ENCODE peak calls at places on chromosomes 1 and 21, in seven cellular contexts. One of them, this sample, is unnamed.
A peak's percentile ranks its signal among the peaks of the same experiment; 100 is the strongest.

GRCh38 chr1:156480411-156481192 is 20.0 kb downstream of the MEF2D start:
- DNase-seq in SK-N-SH: peak; percentile 84
- DNase-seq in HCT116: no peak
- DNase-seq in K562: peak; percentile 76
- DNase-seq in HepG2: no peak
- DNase-seq in H1: peak; percentile 88
- DNase-seq in GM12878: no peak
- DNase-seq in this sample: no peak

GRCh38 chr1:10866314-10867091 is 70.1 kb upstream of the CASZ1 start:
- DNase-seq in SK-N-SH: no peak
- DNase-seq in HCT116: no peak
- DNase-seq in K562: peak; percentile 55
- DNase-seq in HepG2: peak; percentile 18
- DNase-seq in H1: peak; percentile 74
- DNase-seq in GM12878: no peak
- DNase-seq in this sample: no peak

GRCh38 chr21:45826733-45827692 is 154.6 kb upstream of the COL6A1 start:
- DNase-seq in SK-N-SH: no peak
- DNase-seq in HCT116: no peak
- DNase-seq in K562: no peak
- DNase-seq in HepG2: no peak
- DNase-seq in H1: no peak
- DNase-seq in GM12878: no peak
- DNase-seq in this sample: no peak

GRCh38 chr21:42611852-42612251 is 41.6 kb upstream of the PDE9A start:
- DNase-seq in SK-N-SH: no peak
- DNase-seq in HCT116: no peak
- DNase-seq in K562: no peak
- DNase-seq in HepG2: no peak
- DNase-seq in H1: no peak
- DNase-seq in GM12878: no peak
- DNase-seq in this sample: no peak

GRCh38 chr1:175978926-175979325 is 228.2 kb downstream of the COP1 start:
- DNase-seq in SK-N-SH: no peak
- DNase-seq in HCT116: no peak
- DNase-seq in K562: no peak
- DNase-seq in HepG2: no peak
- DNase-seq in H1: no peak
- DNase-seq in GM12878: no peak
- DNase-seq in this sample: no peak

GRCh38 chr1:71667224-71667623 is 586.4 kb upstream of the ZRANB2 start:
- DNase-seq in SK-N-SH: no peak
- DNase-seq in HCT116: no peak
- DNase-seq in K562: no peak
- DNase-seq in HepG2: no peak
- DNase-seq in H1: no peak
- DNase-seq in GM12878: no peak
- DNase-seq in this sample: no peak

GRCh38 chr1:161727343-161727924 is 6.1 kb downstream of the FCRLB start:
- DNase-seq in SK-N-SH: no peak
- DNase-seq in HCT116: no peak
- DNase-seq in K562: peak; percentile 52
- DNase-seq in HepG2: no peak
- DNase-seq in H1: no peak
- DNase-seq in GM12878: no peak
- DNase-seq in this sample: no peak

GRCh38 chr1:2908081-2908480 is 106.6 kb upstream of the TTC34 start:
- DNase-seq in SK-N-SH: no peak
- DNase-seq in HCT116: no peak
- DNase-seq in K562: no peak
- DNase-seq in HepG2: no peak
- DNase-seq in H1: no peak
- DNase-seq in GM12878: no peak
- DNase-seq in this sample: no peak

GRCh38 chr1:226325178-226325577 is 16.2 kb upstream of the LIN9 start:
- DNase-seq in SK-N-SH: no peak
- DNase-seq in HCT116: no peak
- DNase-seq in K562: no peak
- DNase-seq in HepG2: no peak
- DNase-seq in H1: no peak
- DNase-seq in GM12878: no peak
- DNase-seq in this sample: no peak

GRCh38 chr1:72282690-72283203 is 408 bp upstream of the NEGR1 start:
- DNase-seq in SK-N-SH: peak; percentile 79
- DNase-seq in HCT116: no peak
- DNase-seq in K562: peak; percentile 12
- DNase-seq in HepG2: peak; percentile 25
- DNase-seq in H1: peak; percentile 76
- DNase-seq in GM12878: no peak
- DNase-seq in this sample: peak; percentile 86

GRCh38 chr1:75099581-75099980 is 34.6 kb upstream of the LHX8 start:
- DNase-seq in SK-N-SH: no peak
- DNase-seq in HCT116: no peak
- DNase-seq in K562: no peak
- DNase-seq in HepG2: no peak
- DNase-seq in H1: no peak
- DNase-seq in GM12878: no peak
- DNase-seq in this sample: no peak

GRCh38 chr1:200588698-200589097 is 31.9 kb downstream of the KIF14 start:
- DNase-seq in SK-N-SH: no peak
- DNase-seq in HCT116: no peak
- DNase-seq in K562: no peak
- DNase-seq in HepG2: no peak
- DNase-seq in H1: no peak
- DNase-seq in GM12878: no peak
- DNase-seq in this sample: no peak

GRCh38 chr1:164863056-164863455 is 304.1 kb downstream of the PBX1 start:
- DNase-seq in SK-N-SH: no peak
- DNase-seq in HCT116: no peak
- DNase-seq in K562: no peak
- DNase-seq in HepG2: no peak
- DNase-seq in H1: no peak
- DNase-seq in GM12878: no peak
- DNase-seq in this sample: no peak

GRCh38 chr1:97792655-97793054 is 128.2 kb downstream of the DPYD start:
- DNase-seq in SK-N-SH: no peak
- DNase-seq in HCT116: no peak
- DNase-seq in K562: no peak
- DNase-seq in HepG2: no peak
- DNase-seq in H1: no peak
- DNase-seq in GM12878: no peak
- DNase-seq in this sample: no peak

GRCh38 chr1:97796716-97797115 is 124.1 kb downstream of the DPYD start:
- DNase-seq in SK-N-SH: no peak
- DNase-seq in HCT116: no peak
- DNase-seq in K562: no peak
- DNase-seq in HepG2: no peak
- DNase-seq in H1: no peak
- DNase-seq in GM12878: no peak
- DNase-seq in this sample: no peak

GRCh38 chr1:97797403-97798183 is 123.2 kb downstream of the DPYD start:
- DNase-seq in SK-N-SH: no peak
- DNase-seq in HCT116: no peak
- DNase-seq in K562: no peak
- DNase-seq in HepG2: no peak
- DNase-seq in H1: no peak
- DNase-seq in GM12878: no peak
- DNase-seq in this sample: no peak
- TF ChIP-seq JUND in SK-N-SH: no peak
- TF ChIP-seq JUND in HCT116: no peak
- TF ChIP-seq JUND in K562: no peak
- TF ChIP-seq JUND in HepG2: no peak
- TF ChIP-seq JUND in H1: no peak
- TF ChIP-seq JUND in GM12878: no peak
- TF ChIP-seq JUND in this sample: no peak

GRCh38 chr1:55555971-55556370 is 340.8 kb upstream of the USP24 start:
- DNase-seq in SK-N-SH: peak; percentile 12
- DNase-seq in HCT116: no peak
- DNase-seq in K562: no peak
- DNase-seq in HepG2: no peak
- DNase-seq in H1: no peak
- DNase-seq in GM12878: no peak
- DNase-seq in this sample: no peak

GRCh38 chr1:55554611-55555010 is 339.4 kb upstream of the USP24 start:
- DNase-seq in SK-N-SH: no peak
- DNase-seq in HCT116: no peak
- DNase-seq in K562: no peak
- DNase-seq in HepG2: no peak
- DNase-seq in H1: no peak
- DNase-seq in GM12878: no peak
- DNase-seq in this sample: no peak

GRCh38 chr1:55559111-55559510 is 343.9 kb upstream of the USP24 start:
- DNase-seq in SK-N-SH: no peak
- DNase-seq in HCT116: no peak
- DNase-seq in K562: no peak
- DNase-seq in HepG2: no peak
- DNase-seq in H1: no peak
- DNase-seq in GM12878: no peak
- DNase-seq in this sample: no peak

GRCh38 chr1:55558515-55558914 is 343.4 kb upstream of the USP24 start:
- DNase-seq in SK-N-SH: no peak
- DNase-seq in HCT116: no peak
- DNase-seq in K562: no peak
- DNase-seq in HepG2: no peak
- DNase-seq in H1: no peak
- DNase-seq in GM12878: no peak
- DNase-seq in this sample: no peak

GRCh38 chr1:55556378-55556777 is 341.2 kb upstream of the USP24 start:
- DNase-seq in SK-N-SH: no peak
- DNase-seq in HCT116: no peak
- DNase-seq in K562: no peak
- DNase-seq in HepG2: no peak
- DNase-seq in H1: no peak
- DNase-seq in GM12878: no peak
- DNase-seq in this sample: no peak
- TF ChIP-seq JUND in SK-N-SH: no peak
- TF ChIP-seq JUND in HCT116: no peak
- TF ChIP-seq JUND in K562: no peak
- TF ChIP-seq JUND in HepG2: no peak
- TF ChIP-seq JUND in H1: no peak
- TF ChIP-seq JUND in GM12878: no peak
- TF ChIP-seq JUND in this sample: no peak

DNA sequence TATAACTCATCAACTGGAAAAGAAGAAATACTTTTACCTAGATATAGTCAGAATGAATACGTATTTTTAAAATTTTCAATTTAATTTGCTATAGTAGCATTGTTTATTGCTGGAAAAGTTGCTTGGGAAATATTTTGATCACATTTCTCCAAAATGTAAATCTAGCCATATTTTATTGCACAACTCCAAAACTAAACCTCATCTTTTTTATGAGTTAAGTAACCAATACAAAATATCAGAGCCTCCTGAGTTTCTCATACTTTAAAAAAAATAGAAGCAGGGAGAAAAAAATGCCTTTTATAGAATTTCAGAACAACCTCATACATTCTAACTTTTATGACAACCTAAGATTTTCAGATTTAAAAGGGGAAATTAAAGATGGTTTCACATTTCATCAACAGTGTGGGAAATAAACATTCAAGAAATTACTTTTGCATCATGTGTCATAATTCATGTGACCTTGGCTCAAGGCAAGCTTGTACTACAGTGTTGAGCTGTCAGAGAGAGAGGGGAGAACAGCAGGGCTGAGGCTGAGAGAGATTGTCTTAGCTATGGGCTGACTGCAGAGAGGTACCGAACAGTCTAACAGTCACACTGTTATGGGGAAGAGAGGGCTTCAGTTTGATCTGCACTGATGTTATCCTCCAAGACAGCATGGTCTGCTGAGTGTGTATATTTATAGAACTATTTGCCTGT is 519.0 kb downstream of the LTN1 start:
- DNase-seq in SK-N-SH: no peak
- DNase-seq in HCT116: no peak
- DNase-seq in K562: no peak
- DNase-seq in HepG2: no peak
- DNase-seq in H1: no peak
- DNase-seq in GM12878: no peak
- DNase-seq in this sample: no peak
- TF ChIP-seq JUND in SK-N-SH: no peak
- TF ChIP-seq JUND in HCT116: no peak
- TF ChIP-seq JUND in K562: no peak
- TF ChIP-seq JUND in HepG2: no peak
- TF ChIP-seq JUND in H1: no peak
- TF ChIP-seq JUND in GM12878: no peak
- TF ChIP-seq JUND in this sample: no peak

GRCh38 chr21:43867936-43868335 is 2.9 kb downstream of the AGPAT3 start:
- DNase-seq in SK-N-SH: no peak
- DNase-seq in HCT116: no peak
- DNase-seq in K562: no peak
- DNase-seq in HepG2: peak; percentile 87
- DNase-seq in H1: no peak
- DNase-seq in GM12878: no peak
- DNase-seq in this sample: no peak

GRCh38 chr21:43871487-43871886 is 6.5 kb downstream of the AGPAT3 start:
- DNase-seq in SK-N-SH: no peak
- DNase-seq in HCT116: no peak
- DNase-seq in K562: no peak
- DNase-seq in HepG2: no peak
- DNase-seq in H1: no peak
- DNase-seq in GM12878: no peak
- DNase-seq in this sample: no peak

GRCh38 chr21:43868461-43868860 is 3.4 kb downstream of the AGPAT3 start:
- DNase-seq in SK-N-SH: no peak
- DNase-seq in HCT116: no peak
- DNase-seq in K562: no peak
- DNase-seq in HepG2: no peak
- DNase-seq in H1: no peak
- DNase-seq in GM12878: no peak
- DNase-seq in this sample: no peak

GRCh38 chr21:43867332-43867703 is 2.3 kb downstream of the AGPAT3 start:
- DNase-seq in SK-N-SH: no peak
- DNase-seq in HCT116: no peak
- DNase-seq in K562: no peak
- DNase-seq in HepG2: no peak
- DNase-seq in H1: no peak
- DNase-seq in GM12878: no peak
- DNase-seq in this sample: no peak

DNA sequence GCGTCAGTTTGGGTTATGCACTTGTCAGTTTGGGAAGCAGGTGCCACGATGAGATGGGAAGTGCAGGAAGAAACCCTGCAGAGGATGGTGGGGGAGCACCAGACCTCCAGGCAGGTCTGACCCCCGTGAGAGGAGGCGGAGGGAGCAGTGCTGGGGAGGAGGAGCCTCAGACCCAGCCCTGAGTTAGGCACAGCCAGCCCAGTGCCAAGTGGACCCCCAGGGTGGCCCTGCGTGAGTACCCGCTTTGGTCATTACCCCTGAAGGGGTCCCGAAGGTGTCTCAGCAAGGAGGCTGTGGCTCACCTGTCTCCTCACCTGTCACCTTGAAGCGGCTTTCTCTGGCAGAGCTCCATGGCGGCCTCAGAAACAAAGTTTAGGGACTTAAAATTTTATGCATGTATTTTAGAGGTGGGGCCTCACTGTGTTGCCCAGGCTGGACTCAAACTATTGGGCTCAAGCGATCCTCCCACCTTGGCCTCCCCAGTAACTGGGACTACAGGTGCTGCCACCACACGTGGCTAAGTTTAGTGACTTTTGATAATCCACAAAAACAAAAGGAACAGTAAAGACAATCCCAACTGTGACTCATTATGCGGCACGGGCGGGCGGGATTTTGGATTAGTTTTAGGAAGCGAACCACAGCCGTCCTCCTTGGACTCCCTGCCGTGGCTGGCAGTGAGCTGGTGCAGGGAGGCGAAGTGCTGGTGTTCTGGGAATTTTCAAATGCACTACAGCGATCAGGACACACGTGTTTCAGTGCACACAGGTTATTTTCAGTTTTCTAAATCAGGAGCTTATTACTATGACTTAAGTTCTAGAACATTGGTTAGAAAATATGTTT is 4.7 kb downstream of the AGPAT3 start:
- DNase-seq in SK-N-SH: no peak
- DNase-seq in HCT116: no peak
- DNase-seq in K562: no peak
- DNase-seq in HepG2: no peak
- DNase-seq in H1: no peak
- DNase-seq in GM12878: no peak
- DNase-seq in this sample: no peak
- TF ChIP-seq JUND in SK-N-SH: no peak
- TF ChIP-seq JUND in HCT116: no peak
- TF ChIP-seq JUND in K562: no peak
- TF ChIP-seq JUND in HepG2: no peak
- TF ChIP-seq JUND in H1: no peak
- TF ChIP-seq JUND in GM12878: no peak
- TF ChIP-seq JUND in this sample: no peak

This sample was measured in T47D.